ENCODE peak calls at places on chromosomes 12 and 14, in ten cellular contexts. T is activated T-cell treated with anti-CD3 and anti-CD28 coated beads, Interleukin-2, amount 50 U/mL, for 48 hours; Q is Caki2; R is fibroblast of the conjunctiva; K is right atrium auricular region; D is body of pancreas; Z is T47D; P is HepG2; B is hypothalamus; C is GDM1. N is an unnamed sample.

GRCh38 chr14:51873221-51873893 is 12.9 kb downstream of the GNG2 start:
- DNase-seq in T (no peak), C (peak), P (no peak), Q (peak), B (no peak), K (no peak), R (peak), Z (no peak), D (peak), N (no peak)

GRCh38 chr12:70796989-70797388 is 123.5 kb downstream of the PTPRR start:
- DNase-seq in Q (no peak), C (no peak), T (no peak), B (no peak), D (no peak), R (no peak), P (no peak), Z (no peak), K (no peak), N (no peak)

GRCh38 chr12:122614839-122615238 is 87.8 kb downstream of the KNTC1 start:
- DNase-seq in R (no peak), P (no peak), D (no peak), B (no peak), Z (no peak), T (no peak), Q (no peak), C (no peak), K (no peak), N (no peak)

GRCh38 chr12:78793491-78793890 is 71.1 kb upstream of the SYT1 start:
- DNase-seq in R (no peak), D (no peak), T (no peak), Q (no peak), B (no peak), P (no peak), Z (no peak), C (no peak), K (no peak), N (no peak)

GRCh38 chr12:117071009-117071408 is 28.2 kb downstream of the TESC start:
- DNase-seq in K (no peak), C (no peak), D (no peak), B (no peak), Z (no peak), T (no peak), R (no peak), P (no peak), Q (no peak), N (no peak)

GRCh38 chr12:62435337-62436163 is 31.1 kb upstream of the MON2 start:
- DNase-seq in Q (peak), D (peak), R (peak), Z (no peak), C (no peak), K (peak), T (peak), P (peak), B (no peak), N (peak)

GRCh38 chr12:116376354-116377193 is 99.1 kb upstream of the MED13L start:
- DNase-seq in K (no peak), B (no peak), D (no peak), C (no peak), Z (no peak), T (peak), Q (no peak), P (no peak), R (peak), N (no peak)

GRCh38 chr12:119457251-119457650 is 122.7 kb downstream of the CCDC60 start:
- DNase-seq in Q (no peak), P (no peak), B (no peak), R (no peak), D (no peak), T (no peak), K (no peak), C (no peak), Z (no peak), N (no peak)

GRCh38 chr12:62128186-62128965 is 131.8 kb upstream of the USP15 start:
- DNase-seq in D (no peak), C (no peak), T (no peak), R (no peak), K (no peak), P (no peak), Q (no peak), B (no peak), Z (no peak), N (no peak)

GRCh38 chr12:47021298-47021697 is 58.1 kb upstream of the PCED1B start:
- DNase-seq in K (no peak), T (no peak), Z (peak), D (peak), B (no peak), R (peak), Q (peak), C (peak), P (peak), N (no peak)

N was measured in anterior cingulate cortex.